ENCODE peak calls at places on chromosomes 11 and 22, in nine cellular contexts. One of them, this sample, is unnamed.

GRCh38 chr22:27972732-27973698 is 54.0 kb upstream of the PITPNB start:
- DNase-seq in cardiac fibroblast: no peak
- DNase-seq in spleen: no peak
- DNase-seq in brain microvascular endothelial cell: no peak
- DNase-seq in SHP77 treated with DMSO at 0.1 percent for 48 hours: no peak
- DNase-seq in RCC 7860: no peak
- DNase-seq in stimulated activated CD8-positive, alpha-beta memory T cell treated with anti-CD3 and anti-CD28 coated beads, Interleukin-7, amount 100 ng/mL, for 24 hours: no peak
- DNase-seq in anterior cingulate cortex: no peak
- DNase-seq in kidney tubule cell: no peak
- DNase-seq in this sample: no peak

GRCh38 chr11:12128191-12128841 is 17.9 kb downstream of the MICAL2 start:
- DNase-seq in kidney tubule cell: no peak
- DNase-seq in spleen: no peak
- DNase-seq in brain microvascular endothelial cell: no peak
- DNase-seq in SHP77 treated with DMSO at 0.1 percent for 48 hours: no peak
- DNase-seq in RCC 7860: no peak
- DNase-seq in stimulated activated CD8-positive, alpha-beta memory T cell treated with anti-CD3 and anti-CD28 coated beads, Interleukin-7, amount 100 ng/mL, for 24 hours: no peak
- DNase-seq in cardiac fibroblast: no peak
- DNase-seq in anterior cingulate cortex: no peak
- DNase-seq in this sample: no peak

GRCh38 chr11:84384637-84385227 is 1098.6 kb upstream of the CCDC90B start:
- DNase-seq in cardiac fibroblast: peak; percentile 69
- DNase-seq in stimulated activated CD8-positive, alpha-beta memory T cell treated with anti-CD3 and anti-CD28 coated beads, Interleukin-7, amount 100 ng/mL, for 24 hours: no peak
- DNase-seq in brain microvascular endothelial cell: peak; percentile 69
- DNase-seq in SHP77 treated with DMSO at 0.1 percent for 48 hours: no peak
- DNase-seq in anterior cingulate cortex: no peak
- DNase-seq in kidney tubule cell: peak; percentile 59
- DNase-seq in spleen: no peak
- DNase-seq in RCC 7860: peak; percentile 21
- DNase-seq in this sample: no peak

GRCh38 chr11:69642913-69643632 is 2.1 kb downstream of the CCND1 start:
- DNase-seq in spleen: peak; percentile 96
- DNase-seq in RCC 7860: peak; percentile 54
- DNase-seq in brain microvascular endothelial cell: peak; percentile 55
- DNase-seq in stimulated activated CD8-positive, alpha-beta memory T cell treated with anti-CD3 and anti-CD28 coated beads, Interleukin-7, amount 100 ng/mL, for 24 hours: peak; percentile 52
- DNase-seq in anterior cingulate cortex: no peak
- DNase-seq in SHP77 treated with DMSO at 0.1 percent for 48 hours: peak; percentile 59
- DNase-seq in cardiac fibroblast: peak; percentile 75
- DNase-seq in kidney tubule cell: peak; percentile 79
- DNase-seq in this sample: peak; percentile 76

GRCh38 chr11:96155627-96156378 is 187.2 kb downstream of the MAML2 start:
- DNase-seq in stimulated activated CD8-positive, alpha-beta memory T cell treated with anti-CD3 and anti-CD28 coated beads, Interleukin-7, amount 100 ng/mL, for 24 hours: peak; percentile 14
- DNase-seq in RCC 7860: peak; percentile 99
- DNase-seq in cardiac fibroblast: peak; percentile 98
- DNase-seq in brain microvascular endothelial cell: peak; percentile 99
- DNase-seq in SHP77 treated with DMSO at 0.1 percent for 48 hours: no peak
- DNase-seq in spleen: peak; percentile 75
- DNase-seq in kidney tubule cell: peak; percentile 99
- DNase-seq in anterior cingulate cortex: no peak
- DNase-seq in this sample: peak; percentile 79

GRCh38 chr11:72727521-72727920 is 24.7 kb downstream of the ARAP1 start:
- DNase-seq in spleen: no peak
- DNase-seq in RCC 7860: no peak
- DNase-seq in brain microvascular endothelial cell: no peak
- DNase-seq in stimulated activated CD8-positive, alpha-beta memory T cell treated with anti-CD3 and anti-CD28 coated beads, Interleukin-7, amount 100 ng/mL, for 24 hours: no peak
- DNase-seq in cardiac fibroblast: peak; percentile 53
- DNase-seq in anterior cingulate cortex: no peak
- DNase-seq in SHP77 treated with DMSO at 0.1 percent for 48 hours: no peak
- DNase-seq in kidney tubule cell: no peak
- DNase-seq in this sample: no peak

GRCh38 chr11:78112588-78113275 is 26.7 kb downstream of the ALG8 start:
- DNase-seq in kidney tubule cell: no peak
- DNase-seq in anterior cingulate cortex: no peak
- DNase-seq in SHP77 treated with DMSO at 0.1 percent for 48 hours: no peak
- DNase-seq in stimulated activated CD8-positive, alpha-beta memory T cell treated with anti-CD3 and anti-CD28 coated beads, Interleukin-7, amount 100 ng/mL, for 24 hours: no peak
- DNase-seq in spleen: no peak
- DNase-seq in cardiac fibroblast: no peak
- DNase-seq in brain microvascular endothelial cell: no peak
- DNase-seq in RCC 7860: no peak
- DNase-seq in this sample: no peak

GRCh38 chr11:118592616-118593367 is 14.6 kb upstream of the PHLDB1 start:
- DNase-seq in spleen: no peak
- DNase-seq in kidney tubule cell: no peak
- DNase-seq in anterior cingulate cortex: no peak
- DNase-seq in RCC 7860: no peak
- DNase-seq in brain microvascular endothelial cell: no peak
- DNase-seq in stimulated activated CD8-positive, alpha-beta memory T cell treated with anti-CD3 and anti-CD28 coated beads, Interleukin-7, amount 100 ng/mL, for 24 hours: no peak
- DNase-seq in SHP77 treated with DMSO at 0.1 percent for 48 hours: no peak
- DNase-seq in cardiac fibroblast: no peak
- DNase-seq in this sample: no peak

GRCh38 chr11:86576946-86577624 is 95.3 kb downstream of the ME3 start:
- DNase-seq in anterior cingulate cortex: no peak
- DNase-seq in RCC 7860: no peak
- DNase-seq in stimulated activated CD8-positive, alpha-beta memory T cell treated with anti-CD3 and anti-CD28 coated beads, Interleukin-7, amount 100 ng/mL, for 24 hours: no peak
- DNase-seq in cardiac fibroblast: no peak
- DNase-seq in spleen: no peak
- DNase-seq in brain microvascular endothelial cell: no peak
- DNase-seq in SHP77 treated with DMSO at 0.1 percent for 48 hours: no peak
- DNase-seq in kidney tubule cell: no peak
- DNase-seq in this sample: no peak

GRCh38 chr11:74730601-74731260 is 495 bp downstream of the CHRDL2 start:
- DNase-seq in stimulated activated CD8-positive, alpha-beta memory T cell treated with anti-CD3 and anti-CD28 coated beads, Interleukin-7, amount 100 ng/mL, for 24 hours: no peak
- DNase-seq in brain microvascular endothelial cell: no peak
- DNase-seq in spleen: no peak
- DNase-seq in SHP77 treated with DMSO at 0.1 percent for 48 hours: no peak
- DNase-seq in cardiac fibroblast: no peak
- DNase-seq in RCC 7860: no peak
- DNase-seq in anterior cingulate cortex: no peak
- DNase-seq in kidney tubule cell: no peak
- DNase-seq in this sample: no peak

GRCh38 chr11:12827929-12828812 is 153.9 kb downstream of the TEAD1 start:
- DNase-seq in cardiac fibroblast: peak; percentile 79
- DNase-seq in spleen: no peak
- DNase-seq in RCC 7860: peak; percentile 6
- DNase-seq in stimulated activated CD8-positive, alpha-beta memory T cell treated with anti-CD3 and anti-CD28 coated beads, Interleukin-7, amount 100 ng/mL, for 24 hours: no peak
- DNase-seq in anterior cingulate cortex: no peak
- DNase-seq in SHP77 treated with DMSO at 0.1 percent for 48 hours: no peak
- DNase-seq in kidney tubule cell: peak; percentile 67
- DNase-seq in brain microvascular endothelial cell: peak; percentile 59
- DNase-seq in this sample: no peak